ENCODE peak calls at places on chromosome 11, in five cellular contexts. G is retinal pigment epithelial cell; P is naive thymus-derived CD8-positive, alpha-beta T cell; L is GM03348; A is heart left ventricle. V is an unnamed sample.

GRCh38 chr11:75450826-75451783 is 18.1 kb upstream of the KLHL35 start:
- DNase-seq in P (peak), A (no peak), G (no peak), L (no peak), V (peak)

GRCh38 chr11:47373876-47374820 is 4.2 kb downstream of the SPI1 start:
- DNase-seq in L (peak), G (no peak), P (peak), A (peak), V (peak)

GRCh38 chr11:77089004-77089545 is 13.6 kb upstream of the OMP start:
- DNase-seq in A (no peak), P (no peak), G (no peak), L (no peak), V (no peak)

GRCh38 chr11:66454253-66454652 is 12.5 kb upstream of the PELI3 start:
- DNase-seq in P (no peak), L (no peak), A (no peak), G (no peak), V (no peak)

GRCh38 chr11:132848336-132848735 is 684.0 kb downstream of the OPCML start:
- DNase-seq in G (no peak), L (peak), A (no peak), P (no peak), V (no peak)

GRCh38 chr11:58731819-58732218 is at the start of gene GLYAT:
- DNase-seq in A (no peak), G (no peak), P (no peak), L (no peak), V (no peak)

GRCh38 chr11:92941676-92942571 is 27.5 kb upstream of the MTNR1B start:
- DNase-seq in G (no peak), P (no peak), L (peak), A (no peak), V (no peak)

GRCh38 chr11:61782841-61783240 is 9.6 kb downstream of the TMEM258 start:
- DNase-seq in L (no peak), G (no peak), P (no peak), A (no peak), V (no peak)

GRCh38 chr11:109512249-109512648 is 90.3 kb downstream of the C11orf87 start:
- DNase-seq in L (no peak), A (no peak), P (no peak), G (no peak), V (no peak)

GRCh38 chr11:100861221-100861620 is 174.1 kb downstream of the ARHGAP42 start:
- DNase-seq in L (no peak), A (no peak), P (no peak), G (no peak), V (no peak)

GRCh38 chr11:16321148-16321547 is 35.2 kb downstream of the SOX6 start:
- DNase-seq in A (no peak), L (no peak), P (no peak), G (no peak), V (no peak)

GRCh38 chr11:20055312-20055711 is 105.0 kb downstream of the DBX1 start:
- DNase-seq in G (no peak), A (no peak), L (peak), P (no peak), V (no peak)

GRCh38 chr11:121435132-121435531 is 17.0 kb upstream of the SORL1 start:
- DNase-seq in P (no peak), G (no peak), L (no peak), A (no peak), V (no peak)

GRCh38 chr11:13386567-13386966 is 76.5 kb downstream of the BTBD10 start:
- DNase-seq in G (no peak), L (no peak), A (no peak), P (no peak), V (no peak)

GRCh38 chr11:116275634-116276033 is 497.2 kb downstream of the BUD13 start:
- DNase-seq in L (no peak), G (no peak), A (no peak), P (no peak), V (no peak)

GRCh38 chr11:59135648-59136461 is 6.8 kb upstream of the FAM111A start:
- DNase-seq in A (peak), P (peak), L (peak), G (peak), V (peak)

GRCh38 chr11:10526974-10527918 is 13.7 kb downstream of the RNF141 start:
- DNase-seq in L (no peak), G (no peak), P (no peak), A (no peak), V (no peak)

GRCh38 chr11:554824-555499 is 5.6 kb downstream of the LMNTD2 start:
- DNase-seq in P (peak), G (no peak), L (peak), A (peak), V (peak)

GRCh38 chr11:73194593-73194992 is 23.5 kb upstream of the P2RY2 start:
- DNase-seq in A (no peak), L (no peak), P (no peak), G (no peak), V (no peak)

GRCh38 chr11:30128269-30128932 is 102.4 kb upstream of the FSHB start:
- DNase-seq in P (no peak), L (peak), G (no peak), A (no peak), V (peak)

GRCh38 chr11:60504219-60504618 is 11.0 kb upstream of the MS4A13 start:
- DNase-seq in G (no peak), P (no peak), A (no peak), L (no peak), V (no peak)

GRCh38 chr11:65833297-65834030 is at the start of gene SNX32:
- DNase-seq in A (peak), G (peak), P (peak), L (peak), V (peak)

GRCh38 chr11:61922539-61922938 is 5.2 kb upstream of the RAB3IL1 start:
- DNase-seq in P (no peak), G (no peak), L (peak), A (peak), V (peak)

GRCh38 chr11:1753426-1754305 is 3.3 kb upstream of the IFITM10 start:
- DNase-seq in P (no peak), A (no peak), G (no peak), L (no peak), V (no peak)

GRCh38 chr11:111923951-111924350 is 5.2 kb downstream of the C11orf52 start:
- DNase-seq in A (no peak), P (no peak), G (no peak), L (no peak), V (no peak)

GRCh38 chr11:73268671-73269271 is 3.4 kb upstream of the P2RY6 start:
- DNase-seq in P (no peak), G (no peak), L (no peak), A (no peak), V (no peak)

GRCh38 chr11:122791836-122792235 is 46.5 kb upstream of the CRTAM start:
- DNase-seq in P (no peak), G (peak), L (peak), A (no peak), V (no peak)

V was measured in B cell.